ENCODE peak calls at places on chromosomes 13 and 19, in four cellular contexts. K is H1, L is HepG2, D is HCT116. F is an unnamed sample.

GRCh38 chr19:1445932-1446712 is 3.8 kb upstream of the APC2 start:
- DNase-seq in K (peak), L (no peak), D (no peak), F (peak)

GRCh38 chr13:38819053-38819452 is 132.2 kb downstream of the FREM2 start:
- DNase-seq in K (no peak), L (no peak), D (no peak), F (no peak)

GRCh38 chr19:18736415-18737336 is 53.2 kb downstream of the CRTC1 start:
- DNase-seq in K (no peak), L (no peak), D (no peak), F (no peak)

GRCh38 chr19:1551068-1552040 is 16.8 kb downstream of the MEX3D start:
- DNase-seq in K (no peak), L (no peak), D (no peak), F (no peak)

GRCh38 chr19:52524086-52524485 is 3.4 kb upstream of the ZNF808 start:
- DNase-seq in K (no peak), L (no peak), D (no peak), F (no peak)

GRCh38 chr19:29485293-29485692 is 40.5 kb upstream of the VSTM2B start:
- DNase-seq in K (no peak), L (no peak), D (no peak), F (no peak)

GRCh38 chr13:75219479-75220237 is 262.3 kb downstream of the TBC1D4 start:
- DNase-seq in K (peak), L (peak), D (peak), F (peak)

GRCh38 chr13:109344552-109345157 is 441.7 kb downstream of the IRS2 start:
- DNase-seq in K (no peak), L (peak), D (no peak), F (no peak)

GRCh38 chr19:17307876-17308377 is 1.4 kb upstream of the DDA1 start:
- DNase-seq in K (no peak), L (no peak), D (no peak), F (no peak)

GRCh38 chr19:42401365-42402303 is 11.5 kb upstream of the CNFN start:
- DNase-seq in K (peak), L (peak), D (no peak), F (peak)

GRCh38 chr19:16199275-16199932 is 1.7 kb downstream of the AP1M1 start:
- DNase-seq in K (no peak), L (no peak), D (no peak), F (no peak)

GRCh38 chr13:30679483-30680330 is 55.6 kb upstream of the ALOX5AP start:
- DNase-seq in K (no peak), L (peak), D (no peak), F (peak)

GRCh38 chr13:22487932-22488331 is 692.8 kb upstream of the SGCG start:
- DNase-seq in K (no peak), L (no peak), D (no peak), F (no peak)

GRCh38 chr13:30366083-30366482 is 56.2 kb upstream of the UBE2L5 start:
- DNase-seq in K (no peak), L (no peak), D (no peak), F (no peak)

GRCh38 chr19:39053276-39054090 is 21.1 kb upstream of the FBXO27 start:
- DNase-seq in K (no peak), L (peak), D (no peak), F (no peak)

GRCh38 chr19:4993683-4994082 is 24.8 kb downstream of the KDM4B start:
- DNase-seq in K (no peak), L (no peak), D (no peak), F (no peak)

GRCh38 chr19:29086182-29086581 is 126.8 kb downstream of the UQCRFS1 start:
- DNase-seq in K (no peak), L (peak), D (no peak), F (no peak)

GRCh38 chr19:31339405-31339804 is 9.8 kb downstream of the TSHZ3 start:
- DNase-seq in K (no peak), L (no peak), D (no peak), F (no peak)

GRCh38 chr19:31338069-31338767 is 11.0 kb downstream of the TSHZ3 start:
- DNase-seq in K (peak), L (peak), D (no peak), F (no peak)

GRCh38 chr19:31337007-31337914 is 12.0 kb downstream of the TSHZ3 start:
- DNase-seq in K (no peak), L (no peak), D (no peak), F (no peak)

GRCh38 chr19:31342926-31343325 is 6.3 kb downstream of the TSHZ3 start:
- DNase-seq in K (no peak), L (no peak), D (no peak), F (no peak)

GRCh38 chr19:31340059-31341025 is 8.9 kb downstream of the TSHZ3 start:
- DNase-seq in K (peak), L (no peak), D (no peak), F (no peak)
- TF ChIP-seq JUND in K (no peak), L (no peak), D (no peak), F (no peak)

GRCh38 chr13:49288458-49288857 is 40.7 kb downstream of the CDADC1 start:
- DNase-seq in K (no peak), L (no peak), D (no peak), F (no peak)
- TF ChIP-seq JUND in K (no peak), L (no peak), D (no peak), F (no peak)

GRCh38 chr19:13302521-13303270 is 152.5 kb downstream of the IER2 start:
- DNase-seq in K (no peak), L (no peak), D (no peak), F (peak)

GRCh38 chr19:13300421-13301030 is 150.3 kb downstream of the IER2 start:
- DNase-seq in K (no peak), L (no peak), D (no peak), F (no peak)

GRCh38 chr19:13299838-13300237 is 149.6 kb downstream of the IER2 start:
- DNase-seq in K (no peak), L (no peak), D (no peak), F (no peak)

GRCh38 chr19:13303381-13304129 is 153.3 kb downstream of the IER2 start:
- DNase-seq in K (no peak), L (no peak), D (no peak), F (no peak)

GRCh38 chr19:13301627-13302334 is 151.6 kb downstream of the IER2 start:
- DNase-seq in K (no peak), L (no peak), D (no peak), F (no peak)
- TF ChIP-seq JUND in K (no peak), L (no peak), D (no peak), F (no peak)

DNA sequence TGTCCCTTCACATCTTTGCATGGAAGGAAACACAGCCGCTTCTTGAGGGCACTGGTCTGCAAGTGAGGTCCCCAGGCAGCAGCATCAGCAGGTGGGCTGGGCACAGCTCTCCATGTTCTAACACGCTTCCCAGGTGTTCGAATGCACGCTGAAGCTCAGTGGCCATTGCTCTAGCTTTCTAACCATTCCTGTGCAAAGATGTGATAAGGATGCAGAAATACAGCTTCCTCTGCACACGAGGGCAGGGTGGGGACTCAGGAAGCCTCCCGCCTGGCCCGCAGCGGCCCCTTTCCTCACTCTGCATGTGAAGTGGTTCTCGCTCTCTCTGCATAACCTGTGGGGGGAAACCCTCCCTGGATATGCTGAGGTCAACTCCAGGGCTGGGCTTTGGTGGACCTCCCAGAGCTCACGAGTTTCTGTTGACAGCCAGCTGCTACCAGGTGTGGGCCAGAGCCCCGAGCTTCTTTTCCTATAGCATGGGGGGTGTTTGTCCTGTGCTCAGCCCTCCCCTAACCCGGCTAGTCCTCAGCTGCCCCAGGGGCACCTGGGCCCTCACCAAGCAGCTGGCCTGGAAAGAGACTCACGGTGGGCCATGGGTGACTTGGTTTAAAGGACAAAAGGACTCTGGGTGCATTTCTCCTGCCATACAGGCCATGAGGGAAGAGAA is 168.2 kb downstream of the TEX29 start:
- DNase-seq in K (no peak), L (no peak), D (no peak), F (no peak)
- TF ChIP-seq JUND in K (no peak), L (no peak), D (no peak), F (no peak)

DNA sequence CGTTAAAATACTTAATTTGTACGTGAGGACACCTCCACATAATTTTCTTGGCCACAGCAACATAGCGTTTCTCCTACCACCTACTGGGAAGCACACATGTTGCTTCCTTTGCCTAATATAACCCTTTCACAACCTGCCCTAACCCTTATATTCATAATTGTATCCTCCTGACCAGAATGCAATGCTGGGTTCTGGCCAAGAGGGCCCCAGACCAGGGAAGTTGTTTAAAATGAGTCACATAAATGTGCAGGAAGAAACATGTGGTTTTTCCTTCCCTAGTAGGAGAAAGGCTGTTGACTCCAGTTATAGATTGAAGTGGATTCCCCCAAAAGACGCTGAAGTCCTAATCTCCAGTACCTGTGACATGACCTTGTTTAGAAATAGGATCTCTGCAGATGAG is 187.3 kb downstream of the NUFIP1 start:
- DNase-seq in K (no peak), L (no peak), D (no peak), F (no peak)
- TF ChIP-seq JUND in K (no peak), L (no peak), D (no peak), F (no peak)

GRCh38 chr13:44374348-44374712 is 706 bp downstream of the SERP2 start:
- DNase-seq in K (no peak), L (no peak), D (no peak), F (no peak)
- TF ChIP-seq JUND in K (no peak), L (no peak), D (no peak), F (no peak)

GRCh38 chr13:67833564-67833963 is 603.4 kb upstream of the PCDH9 start:
- DNase-seq in K (no peak), L (no peak), D (no peak), F (no peak)

GRCh38 chr13:67829641-67830040 is 599.5 kb upstream of the PCDH9 start:
- DNase-seq in K (no peak), L (no peak), D (no peak), F (no peak)

DNA sequence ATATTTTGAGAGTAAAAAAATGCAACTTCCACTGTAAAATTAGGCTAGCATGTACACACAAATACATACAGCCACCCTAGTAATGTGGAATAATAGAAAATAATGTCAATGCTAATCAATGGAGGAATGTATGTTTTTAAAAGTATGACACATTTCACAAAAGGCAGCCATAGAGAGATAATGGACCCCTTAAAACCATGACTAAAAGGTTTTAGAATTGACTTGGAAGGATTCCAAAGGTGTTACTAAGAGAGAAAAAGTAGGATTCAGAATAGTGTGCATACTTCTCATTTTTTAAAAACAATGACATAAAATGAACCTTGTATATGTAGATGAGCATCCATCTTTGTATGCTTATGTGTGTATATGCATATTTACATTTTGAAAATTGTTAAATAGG is 597.9 kb upstream of the PCDH9 start:
- DNase-seq in K (no peak), L (no peak), D (no peak), F (no peak)
- TF ChIP-seq JUND in K (no peak), L (no peak), D (no peak), F (no peak)

F was measured in T47D.